ENCODE peak calls at places on chromosomes 6 and 20, in five cellular contexts. One of them, this sample, is unnamed. For H3K4me1, the result is how much of the 10 kb centered on the place peaks cover.

GRCh38 chr6:2719053-2719375 is 31.7 kb downstream of the MYLK4 start:
- DNase-seq in H9: no peak
- DNase-seq in mesenchymal stem cell: no peak
- DNase-seq in trophoblast cell: no peak
- DNase-seq in IMR-90: peak
- DNase-seq in this sample: no peak

GRCh38 chr6:22952076-22952475 is 382.7 kb downstream of the HDGFL1 start:
- DNase-seq in IMR-90: peak
- DNase-seq in trophoblast cell: no peak
- DNase-seq in H9: no peak
- DNase-seq in mesenchymal stem cell: no peak
- DNase-seq in this sample: no peak

GRCh38 chr6:113733386-113733785 is 123.8 kb upstream of the MARCKS start:
- DNase-seq in mesenchymal stem cell: no peak
- DNase-seq in H9: no peak
- DNase-seq in trophoblast cell: no peak
- DNase-seq in IMR-90: peak
- DNase-seq in this sample: no peak

GRCh38 chr20:47540443-47541354 is 39.0 kb downstream of the NCOA3 start:
- DNase-seq in mesenchymal stem cell: peak
- DNase-seq in H9: no peak
- DNase-seq in trophoblast cell: peak
- DNase-seq in IMR-90: peak
- DNase-seq in this sample: no peak

GRCh38 chr20:5020760-5021159 is 19.4 kb upstream of the SLC23A2 start:
- DNase-seq in trophoblast cell: no peak
- DNase-seq in mesenchymal stem cell: no peak
- DNase-seq in H9: no peak
- DNase-seq in IMR-90: no peak
- DNase-seq in this sample: no peak

GRCh38 chr6:119040229-119040628 is 38.2 kb downstream of the FAM184A start:
- DNase-seq in H9: no peak
- DNase-seq in mesenchymal stem cell: no peak
- DNase-seq in IMR-90: no peak
- DNase-seq in trophoblast cell: peak
- DNase-seq in this sample: no peak

GRCh38 chr6:28896505-28897392 is 27.0 kb downstream of the TRIM27 start:
- DNase-seq in trophoblast cell: peak
- DNase-seq in IMR-90: peak
- DNase-seq in H9: peak
- DNase-seq in mesenchymal stem cell: peak
- DNase-seq in this sample: peak

GRCh38 chr6:118892248-118893094 is 1.5 kb upstream of the ASF1A start:
- DNase-seq in trophoblast cell: peak
- DNase-seq in mesenchymal stem cell: no peak
- DNase-seq in IMR-90: no peak
- DNase-seq in H9: no peak
- DNase-seq in this sample: no peak

GRCh38 chr6:70411948-70412796 is 1.1 kb upstream of the FAM135A start:
- DNase-seq in IMR-90: no peak
- DNase-seq in H9: no peak
- DNase-seq in mesenchymal stem cell: no peak
- DNase-seq in trophoblast cell: no peak
- DNase-seq in this sample: no peak

GRCh38 chr6:32046450-32047083 is 8.4 kb downstream of the CYP21A2 start:
- DNase-seq in IMR-90: no peak
- DNase-seq in trophoblast cell: peak
- DNase-seq in H9: peak
- DNase-seq in mesenchymal stem cell: peak
- DNase-seq in this sample: peak

GRCh38 chr6:42334870-42335269 is 116.9 kb downstream of the TRERF1 start:
- DNase-seq in IMR-90: no peak
- DNase-seq in H9: no peak
- DNase-seq in trophoblast cell: no peak
- DNase-seq in mesenchymal stem cell: no peak
- DNase-seq in this sample: no peak

GRCh38 chr6:12844284-12845223 is 128.0 kb downstream of the PHACTR1 start:
- DNase-seq in trophoblast cell: peak
- DNase-seq in IMR-90: peak
- DNase-seq in mesenchymal stem cell: peak
- DNase-seq in H9: no peak
- DNase-seq in this sample: no peak

GRCh38 chr6:9496837-9497236 is 918.0 kb downstream of the TFAP2A start:
- DNase-seq in IMR-90: no peak
- DNase-seq in trophoblast cell: no peak
- DNase-seq in H9: no peak
- DNase-seq in mesenchymal stem cell: no peak
- DNase-seq in this sample: no peak

GRCh38 chr6:165584541-165584940 is 78.5 kb downstream of the PDE10A start:
- DNase-seq in H9: no peak
- DNase-seq in IMR-90: no peak
- DNase-seq in mesenchymal stem cell: no peak
- DNase-seq in trophoblast cell: peak
- DNase-seq in this sample: no peak

GRCh38 chr20:53003420-53003819 is 31.3 kb downstream of the TSHZ2 start:
- DNase-seq in mesenchymal stem cell: no peak
- DNase-seq in trophoblast cell: no peak
- DNase-seq in H9: no peak
- DNase-seq in IMR-90: no peak
- DNase-seq in this sample: peak

GRCh38 chr6:138527376-138528092 is 28.2 kb upstream of the NHSL1 start:
- DNase-seq in H9: no peak
- DNase-seq in mesenchymal stem cell: peak
- DNase-seq in trophoblast cell: no peak
- DNase-seq in IMR-90: no peak
- DNase-seq in this sample: peak

GRCh38 chr20:2873747-2874041 is 413 bp downstream of the PTPRA start:
- DNase-seq in trophoblast cell: peak
- DNase-seq in H9: peak
- DNase-seq in IMR-90: peak
- DNase-seq in mesenchymal stem cell: peak
- DNase-seq in this sample: peak

GRCh38 chr6:168078943-168079405 is at the start of gene FRMD1:
- DNase-seq in mesenchymal stem cell: no peak
- DNase-seq in IMR-90: no peak
- DNase-seq in trophoblast cell: no peak
- DNase-seq in H9: no peak
- DNase-seq in this sample: no peak

GRCh38 chr20:4721719-4722118 is at the start of gene PRND:
- DNase-seq in IMR-90: no peak
- DNase-seq in mesenchymal stem cell: no peak
- DNase-seq in H9: no peak
- DNase-seq in trophoblast cell: no peak
- DNase-seq in this sample: no peak

GRCh38 chr6:72084992-72085569 is 198.7 kb downstream of the RIMS1 start:
- DNase-seq in trophoblast cell: peak
- DNase-seq in IMR-90: peak
- DNase-seq in H9: no peak
- DNase-seq in mesenchymal stem cell: peak
- DNase-seq in this sample: peak

GRCh38 chr20:10519361-10520048 is 84.4 kb downstream of the SLX4IP start:
- DNase-seq in H9: no peak
- DNase-seq in trophoblast cell: no peak
- DNase-seq in mesenchymal stem cell: peak
- DNase-seq in IMR-90: peak
- DNase-seq in this sample: no peak

GRCh38 chr20:54475334-54476287 is at the start of gene DOK5:
- DNase-seq in trophoblast cell: peak
- DNase-seq in H9: peak
- DNase-seq in mesenchymal stem cell: no peak
- DNase-seq in IMR-90: peak
- DNase-seq in this sample: no peak

GRCh38 chr6:9484091-9484490 is 930.8 kb downstream of the TFAP2A start:
- DNase-seq in IMR-90: no peak
- DNase-seq in H9: no peak
- DNase-seq in mesenchymal stem cell: no peak
- DNase-seq in trophoblast cell: no peak
- DNase-seq in this sample: no peak

GRCh38 chr6:153599901-153600300 is 439.1 kb upstream of the OPRM1 start:
- DNase-seq in H9: no peak
- DNase-seq in trophoblast cell: no peak
- DNase-seq in IMR-90: no peak
- DNase-seq in mesenchymal stem cell: no peak
- DNase-seq in this sample: no peak

GRCh38 chr6:42511803-42512422 is 51.9 kb upstream of the UBR2 start:
- DNase-seq in mesenchymal stem cell: peak
- DNase-seq in trophoblast cell: peak
- DNase-seq in IMR-90: peak
- DNase-seq in H9: no peak
- DNase-seq in this sample: no peak

GRCh38 chr20:3973705-3974104 is 41.7 kb downstream of the RNF24 start:
- DNase-seq in IMR-90: no peak
- DNase-seq in trophoblast cell: peak
- DNase-seq in mesenchymal stem cell: no peak
- DNase-seq in H9: no peak
- DNase-seq in this sample: no peak

GRCh38 chr20:24469116-24470030 is at the start of gene SYNDIG1:
- DNase-seq in IMR-90: no peak
- DNase-seq in H9: peak
- DNase-seq in mesenchymal stem cell: no peak
- DNase-seq in trophoblast cell: no peak
- DNase-seq in this sample: peak
- H3K23ac ChIP-seq in IMR-90: no peak
- H3K23ac ChIP-seq in H9: no peak
- H3K23ac ChIP-seq in mesenchymal stem cell: no peak
- H3K23ac ChIP-seq in trophoblast cell: no peak
- H3K23ac ChIP-seq in this sample: peak

GRCh38 chr6:111483736-111484654 is 977 bp upstream of the REV3L start:
- DNase-seq in IMR-90: peak
- DNase-seq in mesenchymal stem cell: peak
- DNase-seq in trophoblast cell: peak
- DNase-seq in H9: peak
- DNase-seq in this sample: peak

GRCh38 chr6:111484655-111484974 is 1.6 kb upstream of the REV3L start:
- DNase-seq in trophoblast cell: no peak
- DNase-seq in mesenchymal stem cell: peak
- DNase-seq in H9: no peak
- DNase-seq in IMR-90: peak
- DNase-seq in this sample: no peak

GRCh38 chr6:111481836-111482235 is 1.2 kb downstream of the REV3L start:
- DNase-seq in H9: no peak
- DNase-seq in mesenchymal stem cell: peak
- DNase-seq in trophoblast cell: no peak
- DNase-seq in IMR-90: peak
- DNase-seq in this sample: no peak

GRCh38 chr6:111482236-111482958 is 621 bp downstream of the REV3L start:
- DNase-seq in mesenchymal stem cell: peak
- DNase-seq in H9: no peak
- DNase-seq in IMR-90: peak
- DNase-seq in trophoblast cell: peak
- DNase-seq in this sample: no peak

GRCh38 chr6:111482959-111483735 is at the start of gene REV3L:
- DNase-seq in H9: peak
- DNase-seq in mesenchymal stem cell: peak
- DNase-seq in trophoblast cell: peak
- DNase-seq in IMR-90: peak
- DNase-seq in this sample: peak
- H4K91ac ChIP-seq in H9: no peak
- H4K91ac ChIP-seq in mesenchymal stem cell: peak
- H4K91ac ChIP-seq in trophoblast cell: peak
- H4K91ac ChIP-seq in IMR-90: peak
- H4K91ac ChIP-seq in this sample: no peak

DNA sequence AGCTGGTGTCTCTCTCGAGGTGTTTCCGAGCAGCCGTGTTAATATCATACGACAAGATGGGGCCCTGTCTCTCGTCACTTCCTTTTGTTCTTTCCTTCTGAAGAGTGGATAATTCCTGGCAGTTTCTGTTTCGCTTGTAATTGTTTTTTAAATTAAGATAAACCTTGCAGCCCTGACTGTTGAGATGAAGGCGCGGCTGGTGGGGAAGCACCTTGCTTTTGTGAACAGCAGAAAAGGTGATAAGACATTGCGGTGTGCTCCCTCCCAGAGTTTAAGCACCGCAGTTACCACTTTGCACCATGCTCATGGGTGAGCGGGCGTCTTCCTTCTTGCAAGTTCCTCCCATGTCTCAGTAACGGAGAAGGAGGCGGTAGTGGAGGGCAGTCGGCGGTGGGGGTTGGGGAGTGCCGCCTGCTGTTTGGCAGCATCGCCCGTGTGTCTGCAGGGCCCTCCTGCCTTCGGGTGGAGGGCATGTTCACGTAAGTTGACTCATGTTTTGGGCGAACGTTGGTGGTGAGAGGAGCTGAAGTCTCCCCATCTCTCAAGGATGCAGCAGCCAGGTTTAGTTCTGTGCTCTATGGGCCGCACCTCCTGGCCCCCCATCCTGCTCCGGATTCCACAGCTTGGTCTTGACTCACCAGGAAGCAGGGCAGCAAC is 345.9 kb downstream of the TAF4 start:
- DNase-seq in trophoblast cell: no peak
- DNase-seq in H9: no peak
- DNase-seq in mesenchymal stem cell: no peak
- DNase-seq in IMR-90: no peak
- DNase-seq in this sample: no peak
- H3K4me1 ChIP-seq in trophoblast cell: under half
- H3K4me1 ChIP-seq in H9: under half
- H3K4me1 ChIP-seq in mesenchymal stem cell: under half
- H3K4me1 ChIP-seq in IMR-90: under half
- H3K4me1 ChIP-seq in this sample: under half

GRCh38 chr6:44202972-44203750 is 13.6 kb upstream of the MYMX start:
- DNase-seq in IMR-90: no peak
- DNase-seq in H9: no peak
- DNase-seq in mesenchymal stem cell: no peak
- DNase-seq in trophoblast cell: peak
- DNase-seq in this sample: no peak

GRCh38 chr6:44201638-44202303 is 15.0 kb upstream of the MYMX start:
- DNase-seq in mesenchymal stem cell: no peak
- DNase-seq in IMR-90: no peak
- DNase-seq in H9: no peak
- DNase-seq in trophoblast cell: peak
- DNase-seq in this sample: no peak

GRCh38 chr6:44203955-44204354 is 12.8 kb upstream of the MYMX start:
- DNase-seq in H9: no peak
- DNase-seq in mesenchymal stem cell: no peak
- DNase-seq in trophoblast cell: peak
- DNase-seq in IMR-90: no peak
- DNase-seq in this sample: no peak

GRCh38 chr6:44201200-44201599 is 15.5 kb upstream of the MYMX start:
- DNase-seq in mesenchymal stem cell: no peak
- DNase-seq in trophoblast cell: peak
- DNase-seq in H9: no peak
- DNase-seq in IMR-90: no peak
- DNase-seq in this sample: no peak

DNA sequence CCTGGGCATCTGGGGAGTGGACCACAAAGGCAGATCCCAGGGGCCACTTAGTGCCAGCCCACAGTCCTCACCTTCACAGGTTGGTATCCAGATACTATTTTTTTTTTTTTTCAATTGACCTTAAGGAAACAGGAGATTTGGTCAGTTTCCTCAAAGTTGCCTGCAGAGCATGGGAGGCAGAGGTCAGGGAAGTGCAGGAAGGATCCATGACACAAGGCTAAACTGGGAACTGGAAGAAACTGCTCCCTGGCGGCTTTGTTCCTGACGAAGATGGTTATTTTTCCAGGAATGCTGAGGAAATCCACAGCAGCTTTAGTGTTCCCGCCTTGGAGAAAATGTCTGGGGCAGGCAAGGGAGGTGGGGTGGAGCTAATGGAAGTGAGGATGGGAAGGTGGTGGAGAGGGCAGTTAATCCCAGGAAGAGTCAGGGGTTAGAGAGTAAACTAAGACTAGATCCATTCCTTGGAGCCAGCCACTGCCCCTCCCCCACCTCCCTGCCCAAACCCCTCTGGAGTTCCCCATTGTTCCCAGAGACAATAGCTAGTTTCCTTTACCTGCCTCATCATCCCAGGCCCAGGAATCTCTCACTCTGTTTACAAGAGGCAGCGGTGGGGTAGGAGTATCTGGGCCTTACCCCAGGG is 14.3 kb upstream of the MYMX start:
- DNase-seq in H9: peak
- DNase-seq in IMR-90: no peak
- DNase-seq in mesenchymal stem cell: no peak
- DNase-seq in trophoblast cell: peak
- DNase-seq in this sample: no peak
- H3K23ac ChIP-seq in H9: no peak
- H3K23ac ChIP-seq in IMR-90: no peak
- H3K23ac ChIP-seq in mesenchymal stem cell: no peak
- H3K23ac ChIP-seq in trophoblast cell: no peak
- H3K23ac ChIP-seq in this sample: no peak

This sample was measured in neuronal stem cell.